ENCODE peak calls at places on chromosomes 16 and 17, in nine cellular contexts. P, L, I, Q, H, U, A, F and C are unnamed samples.

GRCh38 chr16:18782697-18783429 is 7.3 kb downstream of the RPS15A start:
- DNase-seq in H (no peak), F (no peak), Q (no peak), L (no peak), A (no peak), P (no peak), U (no peak), I (no peak), C (no peak)

GRCh38 chr16:85612191-85612800 is 826 bp upstream of the GSE1 start:
- DNase-seq in H (peak; percentile 55), L (no peak), P (peak; percentile 96), Q (no peak), F (no peak), A (peak; percentile 62), U (no peak), I (peak; percentile 50), C (peak; percentile 58)

GRCh38 chr17:34862384-34862783 is 98.9 kb downstream of the CCT6B start:
- DNase-seq in I (no peak), P (no peak), F (no peak), L (no peak), U (no peak), A (no peak), H (no peak), Q (no peak), C (no peak)

GRCh38 chr16:66516808-66517585 is 32.9 kb downstream of the TK2 start:
- DNase-seq in Q (peak; percentile 81), H (no peak), P (peak; percentile 99), I (no peak), A (no peak), F (peak; percentile 80), L (peak; percentile 91), U (no peak), C (peak; percentile 95)

GRCh38 chr16:83298541-83298940 is 509.2 kb upstream of the HSBP1 start:
- DNase-seq in A (no peak), F (no peak), I (no peak), P (no peak), Q (no peak), L (no peak), H (no peak), U (no peak), C (no peak)

GRCh38 chr17:22310717-22311686 is 618.7 kb downstream of the KCNJ18 start:
- DNase-seq in U (no peak), Q (no peak), L (peak; percentile 65), I (peak; percentile 10), H (no peak), A (no peak), P (no peak), F (no peak), C (peak; percentile 89)

GRCh38 chr16:17275989-17276530 is 194.7 kb downstream of the XYLT1 start:
- DNase-seq in A (no peak), Q (no peak), H (no peak), I (no peak), F (no peak), L (no peak), P (no peak), U (no peak), C (no peak)

GRCh38 chr17:41101586-41102259 is at the start of gene KRTAP4-16:
- DNase-seq in A (no peak), Q (no peak), H (no peak), U (no peak), P (no peak), I (no peak), L (no peak), F (no peak), C (no peak)

GRCh38 chr17:41793749-41794602 is 7.5 kb upstream of the JUP start:
- DNase-seq in U (no peak), I (no peak), F (no peak), H (peak; percentile 51), P (no peak), L (no peak), A (peak; percentile 67), Q (no peak), C (no peak)

GRCh38 chr17:76969598-76970172 is 101.5 kb downstream of the MGAT5B start:
- DNase-seq in I (peak; percentile 77), F (no peak), Q (no peak), A (peak; percentile 5), H (peak; percentile 77), U (no peak), L (no peak), P (peak; percentile 44), C (no peak)

GRCh38 chr17:80539022-80539421 is 5.6 kb upstream of the RPTOR start:
- DNase-seq in I (no peak), A (no peak), Q (no peak), P (no peak), U (no peak), L (no peak), H (no peak), F (no peak), C (no peak)

GRCh38 chr16:48959204-48959603 is 322.4 kb downstream of the CBLN1 start:
- DNase-seq in L (no peak), P (no peak), I (no peak), A (peak; percentile 17), F (no peak), Q (no peak), U (no peak), H (no peak), C (no peak)

GRCh38 chr16:70476272-70477020 is 22.1 kb downstream of the FCSK start:
- DNase-seq in A (no peak), L (no peak), Q (no peak), F (peak; percentile 72), I (no peak), U (no peak), P (no peak), H (no peak), C (no peak)

GRCh38 chr16:80664798-80665197 is 124.0 kb downstream of the DYNLRB2 start:
- DNase-seq in Q (no peak), I (no peak), H (no peak), L (no peak), P (no peak), U (no peak), A (no peak), F (no peak), C (no peak)

GRCh38 chr16:1980026-1980769 is 1.1 kb downstream of the NOXO1 start:
- DNase-seq in H (no peak), Q (no peak), U (no peak), F (no peak), P (no peak), I (no peak), L (no peak), A (no peak), C (no peak)

GRCh38 chr16:71622088-71622487 is 3.9 kb upstream of the MARVELD3 start:
- DNase-seq in H (no peak), L (no peak), F (no peak), A (no peak), U (no peak), Q (no peak), P (no peak), I (no peak), C (no peak)

GRCh38 chr17:5694507-5694906 is 110.2 kb upstream of the NLRP1 start:
- DNase-seq in H (no peak), L (no peak), F (no peak), I (peak; percentile 51), A (peak; percentile 72), U (no peak), Q (no peak), P (no peak), C (no peak)

GRCh38 chr16:4968879-4969278 is 10.7 kb downstream of the SEC14L5 start:
- DNase-seq in Q (no peak), F (no peak), P (no peak), U (no peak), L (no peak), H (no peak), I (no peak), A (no peak), C (no peak)

GRCh38 chr16:77660311-77660710 is 62.0 kb upstream of the NUDT7 start:
- DNase-seq in F (no peak), H (no peak), U (no peak), P (no peak), L (no peak), A (peak; percentile 56), Q (no peak), I (peak; percentile 46), C (no peak)

GRCh38 chr16:14088155-14088753 is 17.1 kb downstream of the MRTFB start:
- DNase-seq in F (no peak), U (no peak), A (no peak), P (no peak), I (no peak), Q (no peak), L (no peak), H (no peak), C (no peak)

GRCh38 chr16:24540575-24541240 is 1.3 kb downstream of the RBBP6 start:
- DNase-seq in F (no peak), A (peak; percentile 51), I (no peak), U (no peak), L (no peak), H (no peak), P (no peak), Q (no peak), C (peak; percentile 53)

GRCh38 chr17:35614835-35615234 is 27.7 kb downstream of the AP2B1 start:
- DNase-seq in F (no peak), A (no peak), Q (no peak), L (no peak), H (no peak), U (no peak), P (no peak), I (no peak), C (no peak)

GRCh38 chr16:24957887-24958286 is 57.3 kb downstream of the ARHGAP17 start:
- DNase-seq in I (no peak), P (no peak), A (no peak), U (no peak), Q (no peak), F (no peak), L (no peak), H (no peak), C (no peak)

GRCh38 chr17:50114849-50115357 is 15.1 kb downstream of the SAMD14 start:
- DNase-seq in Q (no peak), L (no peak), A (peak; percentile 79), P (peak; percentile 60), I (peak; percentile 70), H (peak; percentile 37), F (peak; percentile 38), U (no peak), C (peak; percentile 81)

GRCh38 chr17:28612936-28613872 is 781 bp downstream of the RSKR start:
- DNase-seq in A (peak; percentile 58), F (peak; percentile 13), U (no peak), L (no peak), I (peak; percentile 41), P (peak; percentile 28), Q (peak; percentile 4), H (peak; percentile 46), C (peak; percentile 64)

GRCh38 chr17:55175788-55176425 is 88.9 kb upstream of the HLF start:
- DNase-seq in A (no peak), Q (no peak), L (no peak), F (no peak), I (no peak), U (no peak), P (no peak), H (no peak), C (no peak)

GRCh38 chr16:7515543-7515942 is 182.9 kb downstream of the RBFOX1 start:
- DNase-seq in P (no peak), U (no peak), Q (no peak), A (no peak), F (no peak), L (no peak), I (no peak), H (no peak), C (no peak)

GRCh38 chr17:9729034-9729650 is 62.2 kb downstream of the DHRS7C start:
- DNase-seq in F (no peak), L (no peak), U (no peak), P (no peak), Q (no peak), I (peak; percentile 63), H (peak; percentile 29), A (peak; percentile 66), C (peak; percentile 50)

GRCh38 chr17:66287911-66288310 is 14.5 kb upstream of the PRKCA start:
- DNase-seq in H (no peak), A (no peak), F (no peak), I (no peak), P (no peak), U (no peak), Q (no peak), L (no peak), C (no peak)

GRCh38 chr17:42702446-42702845 is 20.1 kb downstream of the CNTNAP1 start:
- DNase-seq in I (no peak), H (no peak), U (no peak), F (no peak), L (no peak), Q (no peak), P (no peak), A (no peak), C (no peak)

GRCh38 chr16:70728145-70728544 is 42.3 kb upstream of the MTSS2 start:
- DNase-seq in H (no peak), Q (no peak), F (no peak), P (no peak), A (no peak), U (no peak), L (no peak), I (no peak), C (no peak)